ENCODE peak calls at places on chromosomes 2 and 18, in nine cellular contexts. A is NCI-H345; U is activated CD4-positive, alpha-beta memory T cell treated with anti-CD3 and anti-CD28 coated beads, Interleukin-2, amount 10 ng/mL, durations not matched to agents 7 days and 5 days; E is T-helper 2 cell; M is HS-5; I is endothelial cell; N is astrocyte of the cerebellum; R is H54; Z is bronchial epithelial cell. W is an unnamed sample.

GRCh38 chr2:162261032-162261945 is 18.0 kb upstream of the FAP start:
- DNase-seq in A (peak), U (peak), E (no peak), M (no peak), I (peak), N (no peak), R (peak), Z (peak), W (no peak)

GRCh38 chr2:136384541-136385303 is 266.8 kb upstream of the CXCR4 start:
- DNase-seq in A (peak), U (peak), E (peak), M (no peak), I (peak), N (no peak), R (no peak), Z (peak), W (peak)

GRCh38 chr2:48448274-48449061 is 81.5 kb upstream of the STON1 start:
- DNase-seq in A (peak), U (no peak), E (no peak), M (peak), I (no peak), N (peak), R (no peak), Z (peak), W (no peak)

GRCh38 chr18:323253-323622 is 55.4 kb upstream of the THOC1 start:
- DNase-seq in A (no peak), U (no peak), E (no peak), M (peak), I (no peak), N (no peak), R (no peak), Z (no peak), W (no peak)

GRCh38 chr2:29528891-29529520 is 392.4 kb downstream of the ALK start:
- DNase-seq in A (no peak), U (no peak), E (no peak), M (no peak), I (no peak), N (no peak), R (no peak), Z (no peak), W (no peak)

GRCh38 chr18:30358545-30358944 is 684.0 kb downstream of the DSC3 start:
- DNase-seq in A (no peak), U (no peak), E (no peak), M (peak), I (no peak), N (peak), R (no peak), Z (peak), W (no peak)

GRCh38 chr18:46054956-46055831 is 16.9 kb downstream of the PSTPIP2 start:
- DNase-seq in A (no peak), U (peak), E (no peak), M (no peak), I (no peak), N (no peak), R (no peak), Z (no peak), W (no peak)

GRCh38 chr2:171244466-171244969 is 83.8 kb upstream of the TLK1 start:
- DNase-seq in A (no peak), U (no peak), E (no peak), M (peak), I (no peak), N (no peak), R (no peak), Z (peak), W (no peak)

GRCh38 chr2:38074047-38074774 is 1.7 kb downstream of the CYP1B1 start:
- DNase-seq in A (no peak), U (no peak), E (no peak), M (no peak), I (no peak), N (no peak), R (no peak), Z (no peak), W (no peak)

GRCh38 chr18:42860011-42860410 is 255.5 kb downstream of the RIT2 start:
- DNase-seq in A (no peak), U (no peak), E (no peak), M (no peak), I (no peak), N (no peak), R (no peak), Z (peak), W (no peak)

GRCh38 chr2:223846524-223846923 is 9.1 kb upstream of the AP1S3 start:
- DNase-seq in A (no peak), U (no peak), E (no peak), M (peak), I (no peak), N (peak), R (peak), Z (peak), W (no peak)

GRCh38 chr2:80147690-80148089 is 156.9 kb downstream of the LRRTM1 start:
- DNase-seq in A (no peak), U (no peak), E (no peak), M (no peak), I (no peak), N (no peak), R (no peak), Z (no peak), W (no peak)

GRCh38 chr18:11518788-11519685 is 90.4 kb upstream of the SLC35G4 start:
- DNase-seq in A (peak), U (peak), E (no peak), M (no peak), I (peak), N (no peak), R (peak), Z (peak), W (peak)

GRCh38 chr2:205769879-205770278 is 87.6 kb downstream of the NRP2 start:
- DNase-seq in A (peak), U (no peak), E (no peak), M (no peak), I (no peak), N (no peak), R (no peak), Z (peak), W (no peak)

GRCh38 chr2:201952212-201952611 is 81.4 kb upstream of the FZD7 start:
- DNase-seq in A (peak), U (no peak), E (no peak), M (no peak), I (no peak), N (no peak), R (no peak), Z (no peak), W (no peak)

GRCh38 chr18:58682429-58683069 is 11.3 kb downstream of the MALT1 start:
- DNase-seq in A (no peak), U (no peak), E (no peak), M (no peak), I (no peak), N (peak), R (no peak), Z (peak), W (peak)

GRCh38 chr18:58221060-58221725 is 177.2 kb downstream of the NEDD4L start:
- DNase-seq in A (no peak), U (no peak), E (no peak), M (peak), I (no peak), N (peak), R (no peak), Z (peak), W (no peak)

GRCh38 chr18:37578182-37578678 is 12.6 kb upstream of the CELF4 start:
- DNase-seq in A (no peak), U (no peak), E (no peak), M (no peak), I (no peak), N (no peak), R (no peak), Z (no peak), W (no peak)

GRCh38 chr2:26970928-26971627 is 641 bp downstream of the MAPRE3 start:
- DNase-seq in A (no peak), U (no peak), E (no peak), M (no peak), I (no peak), N (no peak), R (no peak), Z (peak), W (no peak)